ENCODE peak calls at places on chromosomes 12 and 14, in four cellular contexts. One of them, this sample, is unnamed. For H3K4me1, the result is how much of the 10 kb centered on the place peaks cover.

GRCh38 chr14:61569783-61570182 is 125.5 kb upstream of the HIF1A start:
- DNase-seq in BE2C: no peak
- DNase-seq in stomach: peak
- DNase-seq in hepatocyte: no peak
- DNase-seq in this sample: peak

GRCh38 chr14:104337381-104337780 is 199.0 kb downstream of the KIF26A start:
- DNase-seq in BE2C: no peak
- DNase-seq in stomach: peak
- DNase-seq in hepatocyte: peak
- DNase-seq in this sample: no peak

GRCh38 chr14:80135305-80136088 is 75.8 kb downstream of the DIO2 start:
- DNase-seq in BE2C: no peak
- DNase-seq in stomach: no peak
- DNase-seq in hepatocyte: no peak
- DNase-seq in this sample: no peak

GRCh38 chr12:6605425-6606330 is 1.5 kb downstream of the CHD4 start:
- DNase-seq in BE2C: no peak
- DNase-seq in stomach: no peak
- DNase-seq in hepatocyte: no peak
- DNase-seq in this sample: no peak

GRCh38 chr14:48974994-48975393 is 611.2 kb downstream of the RPS29 start:
- DNase-seq in BE2C: no peak
- DNase-seq in stomach: no peak
- DNase-seq in hepatocyte: no peak
- DNase-seq in this sample: no peak

GRCh38 chr12:50568338-50569155 is 63.8 kb downstream of the DIP2B start:
- DNase-seq in BE2C: no peak
- DNase-seq in stomach: no peak
- DNase-seq in hepatocyte: no peak
- DNase-seq in this sample: no peak

GRCh38 chr12:108457006-108457733 is 57.9 kb upstream of the FICD start:
- DNase-seq in BE2C: peak
- DNase-seq in stomach: no peak
- DNase-seq in hepatocyte: peak
- DNase-seq in this sample: no peak

GRCh38 chr12:52691076-52691764 is 11.0 kb upstream of the KRT1 start:
- DNase-seq in BE2C: peak
- DNase-seq in stomach: no peak
- DNase-seq in hepatocyte: peak
- DNase-seq in this sample: no peak

GRCh38 chr14:38127784-38128183 is 79.9 kb upstream of the SSTR1 start:
- DNase-seq in BE2C: no peak
- DNase-seq in stomach: no peak
- DNase-seq in hepatocyte: no peak
- DNase-seq in this sample: no peak

GRCh38 chr12:81167694-81168093 is 89.8 kb downstream of the ACSS3 start:
- DNase-seq in BE2C: no peak
- DNase-seq in stomach: no peak
- DNase-seq in hepatocyte: no peak
- DNase-seq in this sample: no peak

GRCh38 chr14:102264355-102264754 is 40.6 kb downstream of the MOK start:
- DNase-seq in BE2C: no peak
- DNase-seq in stomach: no peak
- DNase-seq in hepatocyte: no peak
- DNase-seq in this sample: no peak

GRCh38 chr12:57609091-57609780 is 2.0 kb upstream of the ARHGEF25 start:
- DNase-seq in BE2C: no peak
- DNase-seq in stomach: no peak
- DNase-seq in hepatocyte: no peak
- DNase-seq in this sample: no peak

GRCh38 chr12:3496964-3497363 is 6.0 kb downstream of the PRMT8 start:
- DNase-seq in BE2C: no peak
- DNase-seq in stomach: no peak
- DNase-seq in hepatocyte: peak
- DNase-seq in this sample: no peak

DNA sequence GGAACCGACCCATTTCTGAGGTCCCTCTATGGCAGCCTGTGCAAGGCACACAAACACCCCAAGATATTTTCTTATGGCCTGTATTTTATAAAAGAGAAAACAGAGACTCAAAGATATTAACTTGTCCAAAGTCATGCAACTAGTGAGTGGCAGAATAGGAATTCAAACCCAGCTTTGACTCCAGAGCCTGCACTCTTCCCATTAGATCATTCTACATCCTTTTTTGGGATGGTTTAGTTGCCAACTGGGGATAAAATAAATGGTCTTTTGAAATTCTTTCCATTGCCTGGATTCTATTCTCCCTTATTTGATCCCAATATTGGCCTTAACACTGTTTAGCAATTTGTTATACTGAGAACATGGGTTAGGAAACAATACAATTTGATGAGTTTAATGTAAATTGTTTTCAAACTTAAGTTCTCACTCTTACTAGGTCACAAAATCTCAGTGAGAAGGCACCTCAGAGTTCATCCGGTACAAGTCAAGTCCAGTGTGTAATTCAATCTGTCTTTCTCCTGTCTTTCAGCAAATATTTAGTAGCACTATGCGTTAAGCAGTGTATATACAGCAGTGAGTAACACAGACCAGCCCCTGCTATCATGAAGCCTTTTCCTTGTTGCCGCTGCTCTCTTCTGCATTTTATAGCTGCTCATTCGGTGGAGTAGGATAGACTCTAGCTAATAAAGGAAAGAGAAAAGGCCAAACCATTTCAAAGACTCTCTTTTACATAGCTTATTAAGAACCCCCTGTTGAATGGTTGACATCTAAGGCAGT is 162.1 kb upstream of the IFNG-AS1 start:
- DNase-seq in BE2C: no peak
- DNase-seq in stomach: no peak
- DNase-seq in hepatocyte: peak
- DNase-seq in this sample: no peak
- H3K4me3 ChIP-seq in BE2C: no peak
- H3K4me3 ChIP-seq in stomach: peak
- H3K4me3 ChIP-seq in hepatocyte: no peak
- H3K4me3 ChIP-seq in this sample: no peak

GRCh38 chr14:54781936-54782802 is 120.5 kb downstream of the GCH1 start:
- DNase-seq in BE2C: no peak
- DNase-seq in stomach: no peak
- DNase-seq in hepatocyte: no peak
- DNase-seq in this sample: no peak
- H3K4me1 ChIP-seq in BE2C: under half
- H3K4me1 ChIP-seq in stomach: under half
- H3K4me1 ChIP-seq in hepatocyte: under half
- H3K4me1 ChIP-seq in this sample: under half

GRCh38 chr12:13196302-13196921 is at the start of gene EMP1:
- DNase-seq in BE2C: no peak
- DNase-seq in stomach: peak
- DNase-seq in hepatocyte: peak
- DNase-seq in this sample: peak

GRCh38 chr12:13198921-13199320 is 2.4 kb downstream of the EMP1 start:
- DNase-seq in BE2C: no peak
- DNase-seq in stomach: no peak
- DNase-seq in hepatocyte: no peak
- DNase-seq in this sample: no peak

GRCh38 chr12:13195848-13196301 is 651 bp upstream of the EMP1 start:
- DNase-seq in BE2C: no peak
- DNase-seq in stomach: no peak
- DNase-seq in hepatocyte: peak
- DNase-seq in this sample: no peak

GRCh38 chr12:13197526-13198141 is 1.1 kb downstream of the EMP1 start:
- DNase-seq in BE2C: no peak
- DNase-seq in stomach: no peak
- DNase-seq in hepatocyte: no peak
- DNase-seq in this sample: peak

DNA sequence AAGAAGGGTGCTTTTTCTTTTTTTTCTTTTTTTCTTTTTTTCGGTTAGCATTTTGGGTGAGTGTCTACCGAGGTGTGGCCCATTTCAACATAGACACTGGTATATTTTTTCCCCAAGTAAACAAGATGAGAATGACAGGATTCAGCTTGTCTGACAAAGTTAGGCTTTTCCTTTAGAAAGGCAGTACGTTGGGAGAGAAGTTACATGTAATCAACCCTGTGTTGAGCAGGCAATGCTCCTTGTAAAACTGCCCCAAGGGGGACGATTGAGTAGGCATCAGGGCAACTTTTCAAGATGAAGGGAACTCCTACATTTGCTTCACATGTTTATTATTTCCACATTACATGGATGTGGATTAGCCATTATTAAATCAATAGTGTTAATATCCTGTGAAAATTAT is 1.7 kb downstream of the EMP1 start:
- DNase-seq in BE2C: no peak
- DNase-seq in stomach: no peak
- DNase-seq in hepatocyte: no peak
- DNase-seq in this sample: no peak
- H3K4me3 ChIP-seq in BE2C: no peak
- H3K4me3 ChIP-seq in stomach: peak
- H3K4me3 ChIP-seq in hepatocyte: no peak
- H3K4me3 ChIP-seq in this sample: peak

GRCh38 chr12:31772186-31772585 is 43.4 kb upstream of the AMN1 start:
- DNase-seq in BE2C: no peak
- DNase-seq in stomach: no peak
- DNase-seq in hepatocyte: no peak
- DNase-seq in this sample: no peak
- H3K4me1 ChIP-seq in BE2C: under half
- H3K4me1 ChIP-seq in stomach: under half
- H3K4me1 ChIP-seq in hepatocyte: under half
- H3K4me1 ChIP-seq in this sample: under half